ENCODE peak calls at places on chromosomes 7 and 10, in four cellular contexts. V is GM23248, Z is hepatocyte, E is H1. U is an unnamed sample.

GRCh38 chr10:50417486-50417905 is 166.2 kb upstream of the ASAH2 start:
- DNase-seq in E (no peak), Z (no peak), V (peak; percentile 60), U (no peak)

GRCh38 chr7:131896189-131896855 is 339.9 kb upstream of the PODXL start:
- DNase-seq in Z (no peak), V (no peak), E (peak; percentile 47), U (no peak)

GRCh38 chr7:153835104-153835503 is 217.1 kb upstream of the DPP6 start:
- DNase-seq in E (no peak), V (no peak), Z (no peak), U (peak; percentile 28)

GRCh38 chr7:4823442-4824119 is 38.2 kb downstream of the PAPOLB start:
- DNase-seq in Z (no peak), E (no peak), V (no peak), U (no peak)

GRCh38 chr7:137591444-137591843 is 247.9 kb upstream of the PTN start:
- DNase-seq in V (peak; percentile 82), E (no peak), Z (peak; percentile 30), U (peak; percentile 62)

GRCh38 chr10:61592581-61592980 is 70.1 kb upstream of the CABCOCO1 start:
- DNase-seq in Z (peak; percentile 14), V (peak; percentile 16), E (no peak), U (peak; percentile 91)

GRCh38 chr7:511476-512145 is 8.0 kb downstream of the PDGFA start:
- DNase-seq in Z (no peak), V (no peak), E (no peak), U (no peak)

GRCh38 chr7:29265208-29265923 is 70.8 kb downstream of the CHN2 start:
- DNase-seq in V (peak; percentile 85), E (no peak), Z (no peak), U (peak; percentile 75)

GRCh38 chr7:158042156-158042880 is 545.3 kb downstream of the PTPRN2 start:
- DNase-seq in V (no peak), Z (no peak), E (no peak), U (no peak)

GRCh38 chr7:85685901-85686300 is 499.0 kb upstream of the SEMA3D start:
- DNase-seq in E (no peak), Z (no peak), V (peak; percentile 53), U (peak; percentile 77)

GRCh38 chr10:50260791-50261281 is 9.5 kb upstream of the ASAH2 start:
- DNase-seq in E (no peak), V (peak; percentile 50), Z (no peak), U (no peak)

GRCh38 chr10:75352650-75353049 is 48.9 kb downstream of the ZNF503 start:
- DNase-seq in V (peak; percentile 4), Z (peak; percentile 37), E (no peak), U (no peak)

GRCh38 chr10:63057509-63057908 is 75.6 kb upstream of the NRBF2 start:
- DNase-seq in V (no peak), E (no peak), Z (no peak), U (no peak)

GRCh38 chr10:65123120-65123519 is 1601.9 kb downstream of the REEP3 start:
- DNase-seq in V (no peak), E (no peak), Z (no peak), U (peak; percentile 86)

GRCh38 chr10:112898540-112899395 is 51.3 kb upstream of the TCF7L2 start:
- DNase-seq in V (peak; percentile 60), E (peak; percentile 92), Z (peak; percentile 89), U (no peak)

GRCh38 chr7:30502470-30503251 is 2.0 kb downstream of the GGCT start:
- DNase-seq in Z (no peak), E (no peak), V (no peak), U (peak; percentile 58)

GRCh38 chr7:100588438-100588837 is 2.3 kb downstream of the FBXO24 start:
- DNase-seq in E (no peak), V (peak; percentile 49), Z (peak; percentile 23), U (peak; percentile 36)

GRCh38 chr10:87578799-87579401 is 74.2 kb downstream of the MINPP1 start:
- DNase-seq in Z (peak; percentile 25), V (peak; percentile 38), E (no peak), U (peak; percentile 55)

GRCh38 chr10:72254891-72255568 is 18.7 kb upstream of the DDIT4 start:
- DNase-seq in E (no peak), Z (peak; percentile 84), V (peak; percentile 80), U (no peak)

GRCh38 chr7:104982308-104982755 is 31.7 kb upstream of the KMT2E start:
- DNase-seq in V (peak; percentile 58), Z (peak; percentile 46), E (no peak), U (no peak)

GRCh38 chr10:62501547-62501946 is 127.4 kb downstream of the ZNF365 start:
- DNase-seq in V (peak; percentile 69), Z (peak; percentile 11), E (no peak), U (peak; percentile 44)

GRCh38 chr10:4663162-4663992 is 162.6 kb upstream of the AKR1E2 start:
- DNase-seq in V (peak; percentile 99), Z (peak; percentile 92), E (no peak), U (peak; percentile 93)

GRCh38 chr7:29229056-29229455 is 34.5 kb downstream of the CHN2 start:
- DNase-seq in V (no peak), Z (no peak), E (no peak), U (no peak)

GRCh38 chr10:92714872-92715271 is 25.1 kb downstream of the HHEX start:
- DNase-seq in V (no peak), Z (no peak), E (no peak), U (no peak)

GRCh38 chr7:30765359-30765758 is 5.9 kb upstream of the MINDY4 start:
- DNase-seq in E (no peak), Z (no peak), V (no peak), U (no peak)

GRCh38 chr7:116122972-116123595 is 87.3 kb upstream of the TES start:
- DNase-seq in E (no peak), V (peak; percentile 77), Z (peak; percentile 57), U (peak; percentile 55)

GRCh38 chr7:30844483-30844874 is 67.2 kb upstream of the AQP1 start:
- DNase-seq in E (no peak), V (no peak), Z (no peak), U (no peak)

GRCh38 chr10:118041316-118041715 is 5.4 kb downstream of the RAB11FIP2 start:
- DNase-seq in V (peak; percentile 61), Z (no peak), E (no peak), U (peak; percentile 62)

GRCh38 chr7:77184990-77185389 is 14.6 kb downstream of the FGL2 start:
- DNase-seq in Z (no peak), E (no peak), V (peak; percentile 53), U (no peak)

GRCh38 chr7:12686234-12686893 is 1.1 kb upstream of the ARL4A start:
- DNase-seq in E (peak; percentile 92), Z (peak; percentile 94), V (peak; percentile 91), U (peak; percentile 95)

GRCh38 chr7:102216573-102217314 is 69.9 kb upstream of the SH2B2 start:
- DNase-seq in V (no peak), E (no peak), Z (no peak), U (no peak)

GRCh38 chr7:155000795-155001194 is 2.1 kb downstream of the PAXIP1 start:
- DNase-seq in E (no peak), V (no peak), Z (no peak), U (peak; percentile 17)

GRCh38 chr10:85542936-85543730 is 823.5 kb downstream of the GRID1 start:
- DNase-seq in E (no peak), Z (no peak), V (no peak), U (no peak)

GRCh38 chr10:85544956-85545355 is 821.6 kb downstream of the GRID1 start:
- DNase-seq in V (no peak), E (no peak), Z (no peak), U (no peak)

GRCh38 chr10:85545874-85546273 is 820.7 kb downstream of the GRID1 start:
- DNase-seq in V (no peak), E (no peak), Z (no peak), U (no peak)

GRCh38 chr10:85547460-85548023 is 819.1 kb downstream of the GRID1 start:
- DNase-seq in E (no peak), V (no peak), Z (no peak), U (no peak)

DNA sequence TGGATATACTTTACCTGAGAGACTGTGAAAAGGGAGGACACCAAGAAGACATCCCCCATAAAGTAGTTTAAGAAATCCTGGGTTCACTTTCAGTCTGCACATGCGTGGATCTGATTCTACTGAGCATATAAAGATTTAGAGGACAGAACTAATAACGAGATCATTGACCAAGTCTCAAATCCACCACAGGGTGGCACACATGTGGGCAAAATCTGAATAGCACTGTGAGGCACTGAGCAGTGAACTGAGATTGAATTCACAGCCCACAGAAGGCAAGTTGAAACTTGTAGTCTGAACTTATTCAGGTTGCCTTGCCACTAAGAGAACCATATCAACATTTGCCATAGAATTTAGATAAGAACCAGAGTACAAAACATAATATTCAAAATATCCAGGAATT is 818.6 kb downstream of the GRID1 start:
- DNase-seq in V (peak; percentile 24), Z (peak; percentile 57), E (no peak), U (peak; percentile 41)
- H2AFZ ChIP-seq in V (no peak overlapping the region), Z (no peak overlapping the region), E (peak overlapping the region; percentile 2), U (no peak overlapping the region)

DNA sequence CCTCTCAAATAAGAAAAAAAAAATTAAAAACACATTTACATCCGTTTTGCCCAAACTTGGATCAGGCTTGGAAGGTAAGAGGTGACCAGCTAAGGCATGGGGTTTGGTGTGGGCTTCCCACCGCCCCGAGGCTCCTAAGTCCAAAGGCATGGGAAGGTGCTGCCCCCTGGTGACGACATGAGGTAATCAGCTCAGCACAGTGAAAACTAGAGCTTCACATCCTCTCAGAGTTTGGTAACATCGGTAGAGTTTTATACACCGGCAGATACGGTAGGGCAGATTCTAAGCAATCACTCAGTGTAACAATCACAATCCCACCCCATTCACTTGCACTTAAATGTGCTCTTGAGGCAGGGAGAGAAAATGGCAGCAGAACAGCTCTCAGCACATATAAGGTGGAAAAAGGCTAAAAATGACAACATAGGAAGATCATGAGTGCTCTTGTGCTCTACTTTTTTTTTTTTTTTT is 266.6 kb downstream of the ELMO1 start:
- DNase-seq in V (peak; percentile 68), Z (peak; percentile 88), E (peak; percentile 70), U (peak; percentile 75)
- H3K4me3 ChIP-seq in V (no peak overlapping the region), Z (no peak overlapping the region), E (peak overlapping the region; percentile 49), U (no peak overlapping the region)

DNA sequence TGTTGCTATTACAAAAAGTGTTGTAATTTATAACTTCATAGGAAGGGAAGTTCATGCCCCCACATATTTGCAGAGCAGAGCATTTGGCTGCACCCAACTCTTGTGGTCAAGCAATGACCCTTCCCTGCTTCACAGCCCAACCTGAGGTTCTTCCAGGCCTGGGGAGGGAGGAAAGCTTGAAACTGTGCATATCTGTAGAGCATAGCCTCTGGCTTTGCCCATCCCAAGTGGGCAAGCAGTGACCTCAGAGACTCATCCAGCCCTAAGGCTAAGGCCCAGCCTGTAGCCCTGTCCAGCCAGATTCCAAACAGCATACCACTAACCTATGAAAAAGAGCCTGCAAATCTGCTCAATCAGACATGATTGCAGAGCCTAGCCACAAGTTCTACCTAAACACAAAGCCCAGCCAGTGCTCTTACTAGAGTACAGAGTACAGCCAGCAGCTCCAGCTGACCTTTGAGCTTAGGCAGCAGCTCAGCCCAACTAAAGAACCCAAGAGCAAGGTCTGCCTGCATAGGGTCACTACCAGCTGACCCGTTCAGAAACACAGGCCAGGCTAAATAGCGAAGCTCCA is 14.4 kb upstream of the GSTK1 start:
- DNase-seq in V (no peak), Z (peak; percentile 64), E (no peak), U (peak; percentile 76)
- H3K4me1 ChIP-seq in V (peaks cover 9% of the 10 kb centered on the region), Z (peaks cover 10% of the 10 kb centered on the region), E (no peaks in the 10 kb centered on the region), U (peaks cover 33% of the 10 kb centered on the region)

GRCh38 chr10:44258019-44258418 is 126.9 kb downstream of the CXCL12 start:
- DNase-seq in Z (no peak), V (peak; percentile 33), E (no peak), U (no peak)

GRCh38 chr10:44260286-44260928 is 124.5 kb downstream of the CXCL12 start:
- DNase-seq in E (no peak), V (no peak), Z (no peak), U (no peak)

GRCh38 chr10:44258460-44259089 is 126.3 kb downstream of the CXCL12 start:
- DNase-seq in V (no peak), E (no peak), Z (no peak), U (no peak)

GRCh38 chr10:44261296-44261695 is 123.6 kb downstream of the CXCL12 start:
- DNase-seq in Z (no peak), V (peak; percentile 84), E (no peak), U (no peak)

GRCh38 chr10:44259090-44259874 is 125.6 kb downstream of the CXCL12 start:
- DNase-seq in V (no peak), Z (peak; percentile 78), E (no peak), U (no peak)
- H2AFZ ChIP-seq in V (no peak overlapping the region), Z (no peak overlapping the region), E (no peak overlapping the region), U (no peak overlapping the region)

U was measured in PC-3.